ENCODE peak calls at places on chromosomes 6 and 20, in nine cellular contexts. D is sigmoid colon, S is HepG2, I is suprapubic skin, P is A549, V is SK-N-SH, F is upper lobe of left lung, Z is H1, O is esophagus muscularis mucosa. L is an unnamed sample.

GRCh38 chr6:113560908-113561307 is 296.2 kb upstream of the MARCKS start:
- DNase-seq in D (no peak), S (no peak), I (no peak), P (no peak), V (no peak), F (no peak), Z (no peak), O (no peak), L (no peak)

GRCh38 chr6:55704421-55704820 is 125.4 kb upstream of the HMGCLL1 start:
- DNase-seq in D (no peak), S (no peak), I (no peak), P (no peak), V (no peak), F (no peak), Z (no peak), O (no peak), L (no peak)

GRCh38 chr6:110468696-110469095 is 7.7 kb downstream of the SLC22A16 start:
- DNase-seq in D (no peak), S (no peak), I (no peak), P (no peak), V (no peak), F (no peak), Z (peak; percentile 39), O (peak; percentile 79), L (no peak)

GRCh38 chr6:45467853-45468252 is 90.1 kb upstream of the SUPT3H start:
- DNase-seq in D (no peak), S (no peak), I (no peak), P (no peak), V (no peak), F (no peak), Z (no peak), O (no peak), L (no peak)

GRCh38 chr6:122696853-122697252 is 82.7 kb upstream of the FABP7 start:
- DNase-seq in D (no peak), S (peak; percentile 13), I (no peak), P (no peak), V (no peak), F (no peak), Z (no peak), O (no peak), L (no peak)

GRCh38 chr6:40322336-40322735 is 264.8 kb downstream of the LRFN2 start:
- DNase-seq in D (no peak), S (no peak), I (no peak), P (no peak), V (no peak), F (no peak), Z (no peak), O (no peak), L (no peak)

GRCh38 chr20:61499859-61500258 is 247.8 kb downstream of the CDH4 start:
- DNase-seq in D (no peak), S (no peak), I (no peak), P (no peak), V (no peak), F (no peak), Z (no peak), O (no peak), L (no peak)

GRCh38 chr20:44659931-44660330 is 8.4 kb upstream of the ADA start:
- DNase-seq in D (no peak), S (no peak), I (no peak), P (no peak), V (no peak), F (no peak), Z (no peak), O (no peak), L (no peak)

GRCh38 chr20:25282034-25282781 is 34.3 kb downstream of the PYGB start:
- DNase-seq in D (peak; percentile 67), S (no peak), I (peak; percentile 77), P (no peak), V (no peak), F (peak; percentile 15), Z (peak; percentile 34), O (no peak), L (peak; percentile 15)

GRCh38 chr20:24950128-24950835 is 1.2 kb downstream of the CST7 start:
- DNase-seq in D (peak; percentile 58), S (no peak), I (peak; percentile 59), P (no peak), V (no peak), F (no peak), Z (peak; percentile 43), O (no peak), L (no peak)

GRCh38 chr6:111057074-111057752 is 30.1 kb upstream of the SLC16A10 start:
- DNase-seq in D (no peak), S (peak; percentile 32), I (no peak), P (peak; percentile 39), V (peak; percentile 48), F (no peak), Z (no peak), O (no peak), L (no peak)

GRCh38 chr6:110328231-110328630 is 29.9 kb downstream of the METTL24 start:
- DNase-seq in D (no peak), S (no peak), I (no peak), P (no peak), V (no peak), F (no peak), Z (no peak), O (no peak), L (no peak)

GRCh38 chr6:139820191-139820590 is 445.7 kb upstream of the CITED2 start:
- DNase-seq in D (no peak), S (no peak), I (no peak), P (no peak), V (no peak), F (no peak), Z (no peak), O (no peak), L (no peak)

GRCh38 chr6:83884523-83884922 is 25.0 kb downstream of the CYB5R4 start:
- DNase-seq in D (no peak), S (peak; percentile 27), I (no peak), P (peak; percentile 17), V (peak; percentile 48), F (no peak), Z (no peak), O (no peak), L (no peak)

GRCh38 chr6:98292812-98293211 is 541.6 kb upstream of the POU3F2 start:
- DNase-seq in D (no peak), S (peak; percentile 8), I (no peak), P (no peak), V (no peak), F (no peak), Z (no peak), O (no peak), L (no peak)

GRCh38 chr6:149031545-149032317 is 284.9 kb downstream of the UST start:
- DNase-seq in D (no peak), S (peak; percentile 9), I (no peak), P (peak; percentile 70), V (peak; percentile 22), F (no peak), Z (no peak), O (peak; percentile 60), L (peak; percentile 66)

GRCh38 chr6:11368264-11368663 is 135.8 kb upstream of the NEDD9 start:
- DNase-seq in D (no peak), S (peak; percentile 24), I (no peak), P (no peak), V (no peak), F (no peak), Z (no peak), O (no peak), L (no peak)

GRCh38 chr6:111871207-111871606 is 2.0 kb downstream of the FYN start:
- DNase-seq in D (no peak), S (no peak), I (no peak), P (no peak), V (no peak), F (no peak), Z (no peak), O (no peak), L (no peak)

GRCh38 chr20:48139262-48140041 is 354.2 kb upstream of the SULF2 start:
- DNase-seq in D (no peak), S (no peak), I (no peak), P (no peak), V (no peak), F (no peak), Z (no peak), O (no peak), L (no peak)

GRCh38 chr6:79077680-79078056 is 386 bp downstream of the PHIP start:
- DNase-seq in D (peak; percentile 75), S (no peak), I (no peak), P (peak; percentile 15), V (peak; percentile 78), F (peak; percentile 60), Z (no peak), O (no peak), L (no peak)

GRCh38 chr20:45346291-45346718 is 1.9 kb downstream of the SDC4 start:
- DNase-seq in D (no peak), S (no peak), I (no peak), P (no peak), V (no peak), F (no peak), Z (no peak), O (no peak), L (no peak)

GRCh38 chr6:157822221-157823000 is 635 bp upstream of the SNX9 start:
- DNase-seq in D (no peak), S (no peak), I (no peak), P (peak; percentile 12), V (no peak), F (no peak), Z (peak; percentile 71), O (no peak), L (peak; percentile 68)
- TF ChIP-seq EP300 in D (no peak), S (no peak), I (no peak), P (no peak), V (no peak), F (no peak), Z (no peak), O (no peak), L (no peak)

DNA sequence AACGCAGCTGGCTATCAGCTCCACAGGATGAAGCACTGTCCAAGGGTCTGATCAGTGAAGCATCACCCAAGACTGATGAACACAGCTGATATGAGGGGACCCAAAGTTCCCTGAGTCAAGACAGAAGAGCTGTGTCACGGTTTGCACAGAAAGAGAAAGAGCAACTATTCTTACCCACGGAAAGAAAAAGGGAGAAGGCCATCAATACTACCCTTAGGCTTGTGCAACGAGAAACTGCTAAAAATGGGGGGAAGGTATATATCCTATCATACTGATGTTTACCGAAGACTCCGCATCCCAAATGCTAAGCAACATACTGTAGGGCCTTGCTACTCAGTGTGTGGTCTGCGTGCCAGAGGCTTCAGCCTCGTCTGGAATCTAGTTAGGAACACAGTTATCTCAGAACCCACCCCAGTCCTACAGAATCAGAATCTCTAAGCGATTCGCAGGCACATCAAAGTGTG is 665 bp downstream of the FASTKD5 start:
- DNase-seq in D (no peak), S (no peak), I (no peak), P (no peak), V (peak; percentile 23), F (no peak), Z (no peak), O (no peak), L (no peak)
- TF ChIP-seq EP300 in D (no peak), S (no peak), I (no peak), P (no peak), V (no peak), F (no peak), Z (no peak), O (no peak), L (no peak)

GRCh38 chr6:31466466-31466865 is 31.5 kb upstream of the MICB start:
- DNase-seq in D (no peak), S (no peak), I (no peak), P (no peak), V (no peak), F (no peak), Z (no peak), O (peak; percentile 72), L (no peak)
- TF ChIP-seq EP300 in D (no peak), S (no peak), I (no peak), P (no peak), V (no peak), F (no peak), Z (no peak), O (no peak), L (no peak)

GRCh38 chr20:965956-966355 is 36.2 kb downstream of the RSPO4 start:
- DNase-seq in D (no peak), S (no peak), I (no peak), P (no peak), V (no peak), F (no peak), Z (no peak), O (no peak), L (no peak)
- TF ChIP-seq EP300 in D (no peak), S (no peak), I (no peak), P (no peak), V (no peak), F (no peak), Z (no peak), O (no peak), L (no peak)

L was measured in ovary.